ENCODE peak calls at places on chromosomes 13 and 19, in four cellular contexts. A is right cardiac atrium, W is thoracic aorta, M is astrocyte of the spinal cord. P is an unnamed sample.

GRCh38 chr19:42850981-42851717 is 28.4 kb downstream of the PSG1 start:
- DNase-seq in A (peak; percentile 65), W (peak; percentile 25), M (peak; percentile 87), P (peak; percentile 61)

GRCh38 chr19:8403820-8404109 is 9.3 kb upstream of the MARCHF2 start:
- DNase-seq in A (no peak), W (no peak), M (no peak), P (no peak)

GRCh38 chr19:3056454-3057016 is 5.8 kb downstream of the TLE5 start:
- DNase-seq in A (no peak), W (no peak), M (no peak), P (no peak)

GRCh38 chr19:44990966-44991365 is 10.3 kb upstream of the RELB start:
- DNase-seq in A (no peak), W (no peak), M (no peak), P (no peak)

GRCh38 chr19:1910169-1910568 is 5.0 kb downstream of the ADAT3 start:
- DNase-seq in A (no peak), W (no peak), M (no peak), P (no peak)

GRCh38 chr13:21256351-21256761 is 79.9 kb downstream of the MRPL57 start:
- DNase-seq in A (no peak), W (no peak), M (no peak), P (no peak)

GRCh38 chr13:90545070-90545840 is 802.2 kb upstream of the MIR17HG start:
- DNase-seq in A (no peak), W (no peak), M (no peak), P (no peak)

GRCh38 chr19:32497386-32497785 is 83.6 kb upstream of the PDCD5 start:
- DNase-seq in A (no peak), W (no peak), M (no peak), P (no peak)

GRCh38 chr13:44280461-44280860 is 93.2 kb upstream of the SERP2 start:
- DNase-seq in A (no peak), W (no peak), M (peak; percentile 69), P (no peak)

GRCh38 chr19:49387936-49388372 is at the start of gene KASH5:
- DNase-seq in A (peak; percentile 92), W (no peak), M (peak; percentile 57), P (peak; percentile 87)

GRCh38 chr13:112969692-112970338 is 801 bp downstream of the MCF2L start:
- DNase-seq in A (peak; percentile 32), W (no peak), M (no peak), P (no peak)

P was measured in Right ventricle myocardium superior.